ENCODE peak calls at places on chromosomes 13 and 19, in seven cellular contexts. Q, L, S, E, D, T and X are unnamed samples.

GRCh38 chr19:45446295-45446694 is 21.5 kb upstream of the FOSB start:
- DNase-seq in L (no peak), D (no peak), S (peak), E (peak), T (no peak), Q (peak), X (no peak)

GRCh38 chr19:6735181-6735891 is 2.0 kb downstream of the GPR108 start:
- DNase-seq in S (no peak), Q (no peak), D (no peak), L (no peak), T (no peak), E (no peak), X (no peak)

GRCh38 chr13:113216165-113217056 is 7.0 kb downstream of the CUL4A start:
- DNase-seq in D (peak), L (no peak), S (no peak), E (peak), T (no peak), Q (peak), X (no peak)

GRCh38 chr19:36113895-36114762 is 546 bp downstream of the POLR2I start:
- DNase-seq in S (peak), D (peak), E (peak), T (peak), Q (peak), L (peak), X (no peak)

GRCh38 chr13:93685900-93686299 is 459.3 kb downstream of the GPC6 start:
- DNase-seq in E (no peak), T (no peak), S (no peak), L (no peak), Q (no peak), D (no peak), X (no peak)

GRCh38 chr13:20360041-20360491 is 127.9 kb upstream of the GJB6 start:
- DNase-seq in S (no peak), D (no peak), L (no peak), Q (no peak), E (peak), T (no peak), X (no peak)

GRCh38 chr19:54164369-54165068 is 5.0 kb upstream of the LENG1 start:
- DNase-seq in Q (peak), T (no peak), S (no peak), E (no peak), D (peak), L (peak), X (peak)

GRCh38 chr13:50203256-50204083 is 188.2 kb downstream of the KCNRG start:
- DNase-seq in E (no peak), T (no peak), Q (no peak), D (no peak), L (no peak), S (no peak), X (no peak)

GRCh38 chr13:79647518-79647917 is 166.6 kb downstream of the NDFIP2 start:
- DNase-seq in Q (no peak), L (no peak), S (no peak), E (peak), T (no peak), D (no peak), X (no peak)

GRCh38 chr13:48278806-48279205 is 24.7 kb upstream of the RB1 start:
- DNase-seq in E (no peak), L (no peak), T (no peak), Q (no peak), S (no peak), D (no peak), X (no peak)

GRCh38 chr13:48281556-48281955 is 22.0 kb upstream of the RB1 start:
- DNase-seq in T (no peak), S (no peak), Q (no peak), D (no peak), L (no peak), E (no peak), X (no peak)
- TF ChIP-seq CTCF in T (no peak), S (no peak), Q (no peak), D (no peak), L (no peak), E (no peak), X (no peak)

DNA sequence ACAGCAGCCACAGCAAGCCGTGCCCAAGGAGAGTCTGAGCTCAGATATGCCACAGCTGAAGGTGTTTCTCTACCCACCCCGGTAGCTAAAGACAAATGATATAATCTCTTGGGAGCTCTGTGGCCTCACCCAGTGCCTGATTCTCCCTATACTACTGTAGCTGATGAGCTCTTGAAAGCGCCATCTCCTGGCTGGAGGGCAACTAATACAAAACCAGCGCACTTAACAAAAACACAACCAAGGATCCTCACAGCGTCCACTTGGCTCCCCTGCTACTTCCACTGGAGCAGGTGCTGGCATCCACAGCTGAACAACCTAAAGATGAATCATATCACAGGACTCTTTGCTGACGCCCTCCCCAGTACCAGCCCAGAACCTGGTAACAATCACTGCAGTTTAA is 1212.0 kb downstream of the PCDH17 start:
- DNase-seq in L (no peak), T (no peak), Q (no peak), E (no peak), S (no peak), D (no peak), X (no peak)
- TF ChIP-seq CTCF in L (no peak), T (no peak), Q (no peak), E (no peak), S (peak), D (no peak), X (no peak)

DNA sequence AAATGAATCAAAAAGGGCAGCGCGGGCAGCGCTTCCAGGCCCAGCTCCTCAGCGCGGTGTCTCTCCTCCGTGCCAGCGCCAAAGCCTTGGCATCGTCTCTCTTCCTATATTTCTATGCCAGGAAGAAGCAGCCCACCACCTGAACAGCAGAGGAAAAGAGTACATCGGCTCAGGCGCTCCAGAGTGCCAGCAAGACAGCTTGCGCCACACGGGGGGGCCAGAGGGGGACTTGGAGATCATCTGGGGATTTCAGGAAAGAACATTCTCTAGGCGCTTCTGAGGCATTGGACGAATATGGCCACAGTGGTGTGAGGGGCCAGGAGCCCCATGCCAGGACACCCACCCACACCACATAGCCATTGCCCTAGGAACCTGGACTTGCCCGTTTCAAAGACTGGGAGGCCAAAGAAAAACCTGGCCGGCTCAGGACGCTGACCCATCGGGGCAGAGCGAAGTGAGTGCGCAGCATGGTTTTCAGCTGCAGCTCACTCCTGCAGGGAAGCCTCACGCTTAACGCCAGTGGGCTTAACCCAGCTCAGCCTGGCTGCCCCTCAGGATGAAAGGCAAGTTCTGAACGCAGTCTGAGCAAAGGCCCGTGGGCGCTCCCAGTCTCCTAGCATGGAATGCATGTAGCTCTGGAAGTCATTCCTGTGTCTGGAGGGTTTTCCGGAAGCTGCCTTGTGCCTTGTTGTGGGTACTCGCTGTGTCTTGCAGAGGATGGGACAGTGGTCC is 62.1 kb downstream of the GGACT start:
- DNase-seq in D (no peak), T (no peak), Q (no peak), L (no peak), S (no peak), E (no peak), X (no peak)
- TF ChIP-seq CTCF in D (no peak), T (no peak), Q (no peak), L (no peak), S (no peak), E (no peak), X (no peak)

GRCh38 chr13:98351636-98352035 is 174.6 kb upstream of the RNF113B start:
- DNase-seq in L (no peak), Q (no peak), E (no peak), S (no peak), D (no peak), T (no peak), X (no peak)

GRCh38 chr13:98350746-98351330 is 173.8 kb upstream of the RNF113B start:
- DNase-seq in S (no peak), T (no peak), Q (no peak), E (no peak), D (no peak), L (no peak), X (peak)

GRCh38 chr13:98352226-98352625 is 175.2 kb upstream of the RNF113B start:
- DNase-seq in L (no peak), D (no peak), E (no peak), Q (no peak), T (no peak), S (no peak), X (no peak)

GRCh38 chr13:98348476-98348875 is 171.4 kb upstream of the RNF113B start:
- DNase-seq in S (no peak), E (no peak), L (no peak), D (no peak), Q (no peak), T (no peak), X (no peak)

DNA sequence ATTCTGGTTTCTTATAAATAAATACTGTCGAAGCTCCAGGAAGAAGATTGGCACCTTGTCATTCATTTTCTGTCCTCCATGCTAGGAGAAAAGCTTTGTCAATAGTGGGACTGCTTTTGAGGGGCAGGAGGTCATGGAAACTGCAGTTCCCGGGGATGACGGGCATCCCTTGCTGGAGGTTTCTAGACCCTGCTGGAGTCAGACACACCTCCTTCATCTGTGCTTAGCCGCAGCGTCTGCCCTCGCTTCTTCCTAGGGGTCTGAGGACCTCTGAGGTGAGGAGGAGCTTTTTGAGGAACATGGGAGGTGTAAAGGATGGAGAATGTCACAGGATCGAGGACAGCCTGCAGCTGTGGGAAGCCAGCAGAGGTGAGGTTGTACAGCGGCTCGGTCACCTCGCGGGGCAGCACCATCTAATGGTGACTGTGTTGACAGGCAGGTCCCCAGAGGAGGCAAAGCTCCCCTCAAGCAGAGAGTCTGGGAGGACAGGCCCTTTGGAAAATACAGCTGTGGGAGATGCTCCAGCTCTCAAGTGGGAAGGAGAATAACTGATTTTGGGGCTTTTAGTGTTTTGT is 172.7 kb upstream of the RNF113B start:
- DNase-seq in D (peak), Q (no peak), L (no peak), E (no peak), S (peak), T (no peak), X (no peak)
- TF ChIP-seq CTCF in D (peak), Q (no peak), L (no peak), E (no peak), S (peak), T (no peak), X (peak)